ENCODE peak calls at places on chromosomes 3 and 15, in six cellular contexts. One of them, this sample, is unnamed.

GRCh38 chr3:185067173-185067572 is 85.7 kb downstream of the C3orf70 start:
- DNase-seq in IMR-90: no peak
- DNase-seq in neuronal stem cell: no peak
- DNase-seq in mammary epithelial cell: no peak
- DNase-seq in esophagus squamous epithelium: no peak
- DNase-seq in GM23338: no peak
- DNase-seq in this sample: no peak

GRCh38 chr3:40843851-40844548 is 319.2 kb downstream of the ZNF621 start:
- DNase-seq in IMR-90: no peak
- DNase-seq in neuronal stem cell: no peak
- DNase-seq in mammary epithelial cell: peak; percentile 75
- DNase-seq in esophagus squamous epithelium: no peak
- DNase-seq in GM23338: peak; percentile 23
- DNase-seq in this sample: no peak

GRCh38 chr15:64911317-64912186 is at the start of gene ANKDD1A:
- DNase-seq in IMR-90: peak; percentile 27
- DNase-seq in neuronal stem cell: peak; percentile 64
- DNase-seq in mammary epithelial cell: peak; percentile 57
- DNase-seq in esophagus squamous epithelium: no peak
- DNase-seq in GM23338: peak; percentile 91
- DNase-seq in this sample: no peak

GRCh38 chr15:82768414-82769081 is 37.3 kb downstream of the FSD2 start:
- DNase-seq in IMR-90: peak; percentile 19
- DNase-seq in neuronal stem cell: no peak
- DNase-seq in mammary epithelial cell: peak; percentile 20
- DNase-seq in esophagus squamous epithelium: no peak
- DNase-seq in GM23338: no peak
- DNase-seq in this sample: no peak

GRCh38 chr3:186469525-186469924 is 74.7 kb downstream of the CRYGS start:
- DNase-seq in IMR-90: no peak
- DNase-seq in neuronal stem cell: no peak
- DNase-seq in mammary epithelial cell: no peak
- DNase-seq in esophagus squamous epithelium: no peak
- DNase-seq in GM23338: no peak
- DNase-seq in this sample: no peak

GRCh38 chr3:172622156-172622555 is 88.7 kb downstream of the NCEH1 start:
- DNase-seq in IMR-90: no peak
- DNase-seq in neuronal stem cell: no peak
- DNase-seq in mammary epithelial cell: no peak
- DNase-seq in esophagus squamous epithelium: no peak
- DNase-seq in GM23338: peak; percentile 5
- DNase-seq in this sample: no peak

GRCh38 chr15:85755471-85755870 is 39.3 kb downstream of the KLHL25 start:
- DNase-seq in IMR-90: no peak
- DNase-seq in neuronal stem cell: no peak
- DNase-seq in mammary epithelial cell: no peak
- DNase-seq in esophagus squamous epithelium: no peak
- DNase-seq in GM23338: no peak
- DNase-seq in this sample: no peak

GRCh38 chr15:62734706-62735105 is 307.8 kb upstream of the TPM1 start:
- DNase-seq in IMR-90: no peak
- DNase-seq in neuronal stem cell: no peak
- DNase-seq in mammary epithelial cell: no peak
- DNase-seq in esophagus squamous epithelium: no peak
- DNase-seq in GM23338: peak; percentile 51
- DNase-seq in this sample: no peak

GRCh38 chr15:69074011-69074842 is 59.7 kb downstream of the NOX5 start:
- DNase-seq in IMR-90: peak; percentile 54
- DNase-seq in neuronal stem cell: peak; percentile 51
- DNase-seq in mammary epithelial cell: peak; percentile 62
- DNase-seq in esophagus squamous epithelium: no peak
- DNase-seq in GM23338: peak; percentile 84
- DNase-seq in this sample: peak; percentile 18

GRCh38 chr15:31295660-31296059 is 31.0 kb upstream of the KLF13 start:
- DNase-seq in IMR-90: no peak
- DNase-seq in neuronal stem cell: no peak
- DNase-seq in mammary epithelial cell: no peak
- DNase-seq in esophagus squamous epithelium: no peak
- DNase-seq in GM23338: no peak
- DNase-seq in this sample: no peak

GRCh38 chr15:59590027-59590426 is 21.6 kb upstream of the GCNT3 start:
- DNase-seq in IMR-90: no peak
- DNase-seq in neuronal stem cell: no peak
- DNase-seq in mammary epithelial cell: no peak
- DNase-seq in esophagus squamous epithelium: no peak
- DNase-seq in GM23338: no peak
- DNase-seq in this sample: no peak

GRCh38 chr3:100083209-100083608 is 31.1 kb downstream of the FILIP1L start:
- DNase-seq in IMR-90: no peak
- DNase-seq in neuronal stem cell: no peak
- DNase-seq in mammary epithelial cell: no peak
- DNase-seq in esophagus squamous epithelium: no peak
- DNase-seq in GM23338: no peak
- DNase-seq in this sample: no peak

GRCh38 chr3:30615615-30616346 is 9.4 kb downstream of the TGFBR2 start:
- DNase-seq in IMR-90: no peak
- DNase-seq in neuronal stem cell: no peak
- DNase-seq in mammary epithelial cell: no peak
- DNase-seq in esophagus squamous epithelium: no peak
- DNase-seq in GM23338: no peak
- DNase-seq in this sample: no peak

GRCh38 chr15:42911058-42911592 is 9.5 kb downstream of the TTBK2 start:
- DNase-seq in IMR-90: peak; percentile 46
- DNase-seq in neuronal stem cell: no peak
- DNase-seq in mammary epithelial cell: no peak
- DNase-seq in esophagus squamous epithelium: no peak
- DNase-seq in GM23338: no peak
- DNase-seq in this sample: no peak

GRCh38 chr3:151169700-151170224 is 33.3 kb downstream of the GPR171 start:
- DNase-seq in IMR-90: no peak
- DNase-seq in neuronal stem cell: no peak
- DNase-seq in mammary epithelial cell: peak; percentile 41
- DNase-seq in esophagus squamous epithelium: no peak
- DNase-seq in GM23338: no peak
- DNase-seq in this sample: no peak

GRCh38 chr15:62606376-62607164 is 436.0 kb upstream of the TPM1 start:
- DNase-seq in IMR-90: peak; percentile 100
- DNase-seq in neuronal stem cell: no peak
- DNase-seq in mammary epithelial cell: peak; percentile 97
- DNase-seq in esophagus squamous epithelium: no peak
- DNase-seq in GM23338: no peak
- DNase-seq in this sample: no peak

GRCh38 chr3:106421928-106422327 is 553.1 kb upstream of the CBLB start:
- DNase-seq in IMR-90: peak; percentile 47
- DNase-seq in neuronal stem cell: no peak
- DNase-seq in mammary epithelial cell: no peak
- DNase-seq in esophagus squamous epithelium: no peak
- DNase-seq in GM23338: no peak
- DNase-seq in this sample: no peak

GRCh38 chr3:128395046-128395445 is 71.6 kb downstream of the DNAJB8 start:
- DNase-seq in IMR-90: no peak
- DNase-seq in neuronal stem cell: no peak
- DNase-seq in mammary epithelial cell: no peak
- DNase-seq in esophagus squamous epithelium: no peak
- DNase-seq in GM23338: no peak
- DNase-seq in this sample: no peak

GRCh38 chr3:100864471-100865268 is 128.6 kb downstream of the ABI3BP start:
- DNase-seq in IMR-90: no peak
- DNase-seq in neuronal stem cell: no peak
- DNase-seq in mammary epithelial cell: no peak
- DNase-seq in esophagus squamous epithelium: no peak
- DNase-seq in GM23338: no peak
- DNase-seq in this sample: no peak

GRCh38 chr15:76204558-76204845 is 106.8 kb downstream of the ETFA start:
- DNase-seq in IMR-90: no peak
- DNase-seq in neuronal stem cell: no peak
- DNase-seq in mammary epithelial cell: no peak
- DNase-seq in esophagus squamous epithelium: no peak
- DNase-seq in GM23338: no peak
- DNase-seq in this sample: no peak
- H3K27ac ChIP-seq in IMR-90: no peak overlapping the region
- H3K27ac ChIP-seq in neuronal stem cell: no peak overlapping the region
- H3K27ac ChIP-seq in mammary epithelial cell: no peak overlapping the region
- H3K27ac ChIP-seq in esophagus squamous epithelium: no peak overlapping the region
- H3K27ac ChIP-seq in GM23338: no peak overlapping the region
- H3K27ac ChIP-seq in this sample: no peak overlapping the region

GRCh38 chr3:70861234-70861633 is 548.8 kb upstream of the MDFIC2 start:
- DNase-seq in IMR-90: peak; percentile 94
- DNase-seq in neuronal stem cell: no peak
- DNase-seq in mammary epithelial cell: no peak
- DNase-seq in esophagus squamous epithelium: no peak
- DNase-seq in GM23338: no peak
- DNase-seq in this sample: no peak

GRCh38 chr3:70857926-70858325 is 545.5 kb upstream of the MDFIC2 start:
- DNase-seq in IMR-90: peak; percentile 64
- DNase-seq in neuronal stem cell: no peak
- DNase-seq in mammary epithelial cell: no peak
- DNase-seq in esophagus squamous epithelium: no peak
- DNase-seq in GM23338: no peak
- DNase-seq in this sample: no peak

GRCh38 chr3:70863049-70863448 is 550.6 kb upstream of the MDFIC2 start:
- DNase-seq in IMR-90: no peak
- DNase-seq in neuronal stem cell: no peak
- DNase-seq in mammary epithelial cell: no peak
- DNase-seq in esophagus squamous epithelium: no peak
- DNase-seq in GM23338: no peak
- DNase-seq in this sample: no peak

GRCh38 chr3:70856414-70857162 is 544.1 kb upstream of the MDFIC2 start:
- DNase-seq in IMR-90: peak; percentile 99
- DNase-seq in neuronal stem cell: no peak
- DNase-seq in mammary epithelial cell: peak; percentile 96
- DNase-seq in esophagus squamous epithelium: no peak
- DNase-seq in GM23338: no peak
- DNase-seq in this sample: no peak

DNA sequence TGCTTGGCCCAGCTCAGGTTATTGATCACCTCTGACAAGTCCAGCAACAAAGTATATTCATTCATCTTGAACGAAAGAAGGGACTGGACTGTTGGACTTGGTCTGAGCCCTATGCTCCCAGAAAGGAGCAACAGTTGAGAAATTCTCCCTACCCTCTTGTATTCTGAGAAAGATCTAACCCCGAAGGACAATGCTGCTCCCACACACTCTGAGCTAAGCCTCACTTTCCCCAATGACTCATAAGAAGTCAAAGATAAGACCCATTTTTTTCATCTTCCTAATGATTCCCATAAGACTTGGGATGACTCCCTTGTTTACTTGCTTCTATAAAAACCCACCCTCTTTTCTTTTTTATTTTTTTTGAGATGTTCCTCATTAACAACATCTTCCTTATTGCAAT is 549.4 kb upstream of the MDFIC2 start:
- DNase-seq in IMR-90: peak; percentile 91
- DNase-seq in neuronal stem cell: no peak
- DNase-seq in mammary epithelial cell: peak; percentile 50
- DNase-seq in esophagus squamous epithelium: no peak
- DNase-seq in GM23338: no peak
- DNase-seq in this sample: no peak
- H3K27ac ChIP-seq in IMR-90: no peak overlapping the region
- H3K27ac ChIP-seq in neuronal stem cell: no peak overlapping the region
- H3K27ac ChIP-seq in mammary epithelial cell: no peak overlapping the region
- H3K27ac ChIP-seq in esophagus squamous epithelium: no peak overlapping the region
- H3K27ac ChIP-seq in GM23338: no peak overlapping the region
- H3K27ac ChIP-seq in this sample: no peak overlapping the region

GRCh38 chr3:37491776-37492175 is 317.4 kb upstream of the LRRFIP2 start:
- DNase-seq in IMR-90: no peak
- DNase-seq in neuronal stem cell: no peak
- DNase-seq in mammary epithelial cell: no peak
- DNase-seq in esophagus squamous epithelium: no peak
- DNase-seq in GM23338: no peak
- DNase-seq in this sample: no peak

GRCh38 chr3:37492468-37492867 is 318.1 kb upstream of the LRRFIP2 start:
- DNase-seq in IMR-90: no peak
- DNase-seq in neuronal stem cell: no peak
- DNase-seq in mammary epithelial cell: no peak
- DNase-seq in esophagus squamous epithelium: no peak
- DNase-seq in GM23338: no peak
- DNase-seq in this sample: no peak

GRCh38 chr3:37494206-37494605 is 319.8 kb upstream of the LRRFIP2 start:
- DNase-seq in IMR-90: no peak
- DNase-seq in neuronal stem cell: no peak
- DNase-seq in mammary epithelial cell: no peak
- DNase-seq in esophagus squamous epithelium: no peak
- DNase-seq in GM23338: no peak
- DNase-seq in this sample: no peak

GRCh38 chr3:37493485-37494080 is 319.2 kb upstream of the LRRFIP2 start:
- DNase-seq in IMR-90: no peak
- DNase-seq in neuronal stem cell: no peak
- DNase-seq in mammary epithelial cell: no peak
- DNase-seq in esophagus squamous epithelium: no peak
- DNase-seq in GM23338: no peak
- DNase-seq in this sample: no peak

GRCh38 chr3:37492977-37493471 is 318.6 kb upstream of the LRRFIP2 start:
- DNase-seq in IMR-90: no peak
- DNase-seq in neuronal stem cell: no peak
- DNase-seq in mammary epithelial cell: peak; percentile 35
- DNase-seq in esophagus squamous epithelium: no peak
- DNase-seq in GM23338: no peak
- DNase-seq in this sample: no peak
- H3K27ac ChIP-seq in IMR-90: no peak overlapping the region
- H3K27ac ChIP-seq in neuronal stem cell: no peak overlapping the region
- H3K27ac ChIP-seq in mammary epithelial cell: no peak overlapping the region
- H3K27ac ChIP-seq in esophagus squamous epithelium: peak overlapping the region; percentile 45
- H3K27ac ChIP-seq in GM23338: no peak overlapping the region
- H3K27ac ChIP-seq in this sample: no peak overlapping the region

GRCh38 chr15:95498956-95499355 is 831.5 kb upstream of the NR2F2 start:
- DNase-seq in IMR-90: no peak
- DNase-seq in neuronal stem cell: no peak
- DNase-seq in mammary epithelial cell: no peak
- DNase-seq in esophagus squamous epithelium: no peak
- DNase-seq in GM23338: no peak
- DNase-seq in this sample: no peak

GRCh38 chr15:95497681-95498080 is 832.8 kb upstream of the NR2F2 start:
- DNase-seq in IMR-90: no peak
- DNase-seq in neuronal stem cell: no peak
- DNase-seq in mammary epithelial cell: no peak
- DNase-seq in esophagus squamous epithelium: no peak
- DNase-seq in GM23338: no peak
- DNase-seq in this sample: no peak

GRCh38 chr15:95501865-95502264 is 828.6 kb upstream of the NR2F2 start:
- DNase-seq in IMR-90: no peak
- DNase-seq in neuronal stem cell: no peak
- DNase-seq in mammary epithelial cell: no peak
- DNase-seq in esophagus squamous epithelium: no peak
- DNase-seq in GM23338: no peak
- DNase-seq in this sample: no peak

GRCh38 chr15:95503107-95503506 is 827.4 kb upstream of the NR2F2 start:
- DNase-seq in IMR-90: no peak
- DNase-seq in neuronal stem cell: no peak
- DNase-seq in mammary epithelial cell: no peak
- DNase-seq in esophagus squamous epithelium: no peak
- DNase-seq in GM23338: no peak
- DNase-seq in this sample: no peak

DNA sequence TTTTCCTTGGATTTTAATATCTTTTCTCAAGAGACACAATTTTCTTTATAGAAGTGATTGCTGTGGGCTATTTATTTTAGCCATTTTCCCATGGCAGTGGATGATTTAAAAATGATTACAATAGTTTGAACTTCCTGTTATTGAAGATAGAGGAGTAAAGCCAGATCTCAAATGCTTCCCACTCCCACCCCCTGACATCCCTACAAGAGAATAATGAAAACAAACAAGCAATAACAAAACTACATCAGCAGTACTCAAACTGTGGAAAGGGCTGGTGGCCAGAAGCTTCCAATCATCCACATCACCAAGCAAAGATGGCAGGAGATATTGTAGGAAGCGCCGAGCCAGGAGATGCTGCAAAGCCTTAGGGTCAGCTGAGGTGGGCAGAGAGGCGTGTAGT is 831.1 kb upstream of the NR2F2 start:
- DNase-seq in IMR-90: no peak
- DNase-seq in neuronal stem cell: no peak
- DNase-seq in mammary epithelial cell: no peak
- DNase-seq in esophagus squamous epithelium: no peak
- DNase-seq in GM23338: no peak
- DNase-seq in this sample: no peak
- H3K27ac ChIP-seq in IMR-90: no peak overlapping the region
- H3K27ac ChIP-seq in neuronal stem cell: no peak overlapping the region
- H3K27ac ChIP-seq in mammary epithelial cell: no peak overlapping the region
- H3K27ac ChIP-seq in esophagus squamous epithelium: no peak overlapping the region
- H3K27ac ChIP-seq in GM23338: no peak overlapping the region
- H3K27ac ChIP-seq in this sample: no peak overlapping the region